ENCODE peak calls at places on chromosomes 4 and X, in five cellular contexts. One of them, this sample, is unnamed.

GRCh38 chr4:150710770-150711375 is 128.9 kb downstream of the MAB21L2 start:
- DNase-seq in suprapubic skin: no peak
- DNase-seq in IMR-90: no peak
- DNase-seq in tibial nerve: no peak
- DNase-seq in stomach: no peak
- DNase-seq in this sample: no peak

GRCh38 chrX:113741744-113742143 is 842.1 kb upstream of the HTR2C start:
- DNase-seq in suprapubic skin: no peak
- DNase-seq in IMR-90: no peak
- DNase-seq in tibial nerve: no peak
- DNase-seq in stomach: no peak
- DNase-seq in this sample: no peak

GRCh38 chrX:149831473-149831872 is 49.5 kb upstream of the MAGEA8 start:
- DNase-seq in suprapubic skin: no peak
- DNase-seq in IMR-90: no peak
- DNase-seq in tibial nerve: no peak
- DNase-seq in stomach: no peak
- DNase-seq in this sample: no peak

GRCh38 chrX:119981286-119982070 is 37.9 kb upstream of the NKAP start:
- DNase-seq in suprapubic skin: no peak
- DNase-seq in IMR-90: peak
- DNase-seq in tibial nerve: no peak
- DNase-seq in stomach: no peak
- DNase-seq in this sample: no peak

GRCh38 chrX:107449490-107450175 is at the start of gene FRMPD3:
- DNase-seq in suprapubic skin: no peak
- DNase-seq in IMR-90: no peak
- DNase-seq in tibial nerve: no peak
- DNase-seq in stomach: no peak
- DNase-seq in this sample: peak

GRCh38 chr4:149279790-149280189 is 535.9 kb downstream of the IQCM start:
- DNase-seq in suprapubic skin: no peak
- DNase-seq in IMR-90: no peak
- DNase-seq in tibial nerve: no peak
- DNase-seq in stomach: no peak
- DNase-seq in this sample: no peak

GRCh38 chr4:84336964-84337705 is 162.0 kb downstream of the NKX6-1 start:
- DNase-seq in suprapubic skin: no peak
- DNase-seq in IMR-90: no peak
- DNase-seq in tibial nerve: no peak
- DNase-seq in stomach: no peak
- DNase-seq in this sample: no peak

GRCh38 chrX:100830547-100830946 is 10.4 kb downstream of the CSTF2 start:
- DNase-seq in suprapubic skin: no peak
- DNase-seq in IMR-90: no peak
- DNase-seq in tibial nerve: no peak
- DNase-seq in stomach: no peak
- DNase-seq in this sample: no peak

GRCh38 chrX:68568136-68568535 is 69.3 kb downstream of the YIPF6 start:
- DNase-seq in suprapubic skin: no peak
- DNase-seq in IMR-90: no peak
- DNase-seq in tibial nerve: no peak
- DNase-seq in stomach: no peak
- DNase-seq in this sample: no peak

GRCh38 chrX:72045552-72046277 is 86.0 kb downstream of the RTL5 start:
- DNase-seq in suprapubic skin: no peak
- DNase-seq in IMR-90: no peak
- DNase-seq in tibial nerve: no peak
- DNase-seq in stomach: no peak
- DNase-seq in this sample: peak

GRCh38 chr4:79872738-79873137 is 200.3 kb downstream of the ANTXR2 start:
- DNase-seq in suprapubic skin: no peak
- DNase-seq in IMR-90: no peak
- DNase-seq in tibial nerve: no peak
- DNase-seq in stomach: no peak
- DNase-seq in this sample: no peak

GRCh38 chr4:152009046-152009445 is 248.2 kb upstream of the GATB start:
- DNase-seq in suprapubic skin: no peak
- DNase-seq in IMR-90: no peak
- DNase-seq in tibial nerve: no peak
- DNase-seq in stomach: no peak
- DNase-seq in this sample: no peak

GRCh38 chr4:100486496-100486895 is 31.3 kb downstream of the EMCN start:
- DNase-seq in suprapubic skin: no peak
- DNase-seq in IMR-90: no peak
- DNase-seq in tibial nerve: no peak
- DNase-seq in stomach: peak
- DNase-seq in this sample: no peak

GRCh38 chr4:87973283-87974169 is 2.0 kb upstream of the SPP1 start:
- DNase-seq in suprapubic skin: no peak
- DNase-seq in IMR-90: peak
- DNase-seq in tibial nerve: peak
- DNase-seq in stomach: peak
- DNase-seq in this sample: peak

GRCh38 chr4:41749650-41750049 is 1.1 kb upstream of the PHOX2B start:
- DNase-seq in suprapubic skin: no peak
- DNase-seq in IMR-90: no peak
- DNase-seq in tibial nerve: no peak
- DNase-seq in stomach: no peak
- DNase-seq in this sample: no peak

GRCh38 chr4:41752081-41752836 is 3.7 kb upstream of the PHOX2B start:
- DNase-seq in suprapubic skin: no peak
- DNase-seq in IMR-90: no peak
- DNase-seq in tibial nerve: no peak
- DNase-seq in stomach: no peak
- DNase-seq in this sample: no peak

GRCh38 chr4:41751325-41752061 is 3.0 kb upstream of the PHOX2B start:
- DNase-seq in suprapubic skin: no peak
- DNase-seq in IMR-90: no peak
- DNase-seq in tibial nerve: no peak
- DNase-seq in stomach: no peak
- DNase-seq in this sample: no peak

GRCh38 chr4:41750158-41750623 is 1.7 kb upstream of the PHOX2B start:
- DNase-seq in suprapubic skin: no peak
- DNase-seq in IMR-90: no peak
- DNase-seq in tibial nerve: no peak
- DNase-seq in stomach: no peak
- DNase-seq in this sample: no peak

GRCh38 chr4:41750624-41751324 is 2.2 kb upstream of the PHOX2B start:
- DNase-seq in suprapubic skin: no peak
- DNase-seq in IMR-90: no peak
- DNase-seq in tibial nerve: no peak
- DNase-seq in stomach: no peak
- DNase-seq in this sample: no peak
- H3K4me3 ChIP-seq in suprapubic skin: no peak
- H3K4me3 ChIP-seq in IMR-90: no peak
- H3K4me3 ChIP-seq in tibial nerve: no peak
- H3K4me3 ChIP-seq in stomach: no peak
- H3K4me3 ChIP-seq in this sample: no peak

GRCh38 chr4:32249040-32249439 is 1528.9 kb downstream of the PCDH7 start:
- DNase-seq in suprapubic skin: no peak
- DNase-seq in IMR-90: no peak
- DNase-seq in tibial nerve: no peak
- DNase-seq in stomach: no peak
- DNase-seq in this sample: no peak
- TF ChIP-seq CTCF in suprapubic skin: no peak
- TF ChIP-seq CTCF in IMR-90: no peak
- TF ChIP-seq CTCF in tibial nerve: no peak
- TF ChIP-seq CTCF in stomach: no peak
- TF ChIP-seq CTCF in this sample: no peak

DNA sequence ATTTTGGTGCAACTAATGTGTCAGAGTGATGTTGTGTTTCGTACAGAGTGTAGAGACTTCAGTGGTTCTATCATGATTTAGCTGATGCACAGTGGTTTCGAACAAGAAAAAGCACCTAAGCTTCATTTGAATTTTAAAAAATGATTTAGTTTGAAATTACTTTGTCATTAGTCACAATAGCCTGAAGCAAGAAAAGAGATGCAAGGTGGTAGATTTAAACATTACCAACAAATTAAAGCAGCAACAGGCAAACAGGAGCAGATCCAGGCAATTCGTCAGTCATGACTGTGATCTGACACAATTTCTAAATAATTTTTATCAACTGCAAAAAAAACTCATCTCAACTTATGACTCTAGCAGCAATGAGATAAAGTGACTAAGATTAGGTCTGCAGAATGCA is 24.6 kb upstream of the COX7B2 start:
- DNase-seq in suprapubic skin: no peak
- DNase-seq in IMR-90: no peak
- DNase-seq in tibial nerve: no peak
- DNase-seq in stomach: no peak
- DNase-seq in this sample: no peak
- TF ChIP-seq POLR2A in suprapubic skin: no peak
- TF ChIP-seq POLR2A in IMR-90: no peak
- TF ChIP-seq POLR2A in tibial nerve: no peak
- TF ChIP-seq POLR2A in stomach: no peak
- TF ChIP-seq POLR2A in this sample: no peak

GRCh38 chr4:155478336-155478825 is 101.6 kb upstream of the MAP9 start:
- DNase-seq in suprapubic skin: no peak
- DNase-seq in IMR-90: peak
- DNase-seq in tibial nerve: no peak
- DNase-seq in stomach: no peak
- DNase-seq in this sample: no peak

DNA sequence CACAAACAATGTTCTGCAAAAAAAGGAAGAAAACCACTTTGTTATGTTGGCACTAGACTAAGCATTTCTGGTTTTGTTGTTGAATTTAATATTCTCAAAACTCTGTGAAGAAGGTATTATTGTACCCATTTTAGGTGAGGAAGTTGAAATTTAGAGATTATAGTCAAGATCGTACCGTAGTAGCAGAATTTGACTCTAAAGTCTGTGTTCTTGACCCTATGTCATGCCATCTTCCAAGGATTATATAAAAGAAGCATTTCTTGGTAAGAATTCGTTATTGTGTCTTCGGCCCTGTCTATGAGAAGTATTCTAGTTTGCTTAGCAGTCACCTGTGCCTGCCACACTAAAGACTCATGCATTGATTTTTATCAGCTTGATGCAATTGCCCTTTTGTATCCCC is 104.4 kb upstream of the MAP9 start:
- DNase-seq in suprapubic skin: no peak
- DNase-seq in IMR-90: no peak
- DNase-seq in tibial nerve: no peak
- DNase-seq in stomach: no peak
- DNase-seq in this sample: no peak
- H3K4me3 ChIP-seq in suprapubic skin: no peak
- H3K4me3 ChIP-seq in IMR-90: no peak
- H3K4me3 ChIP-seq in tibial nerve: no peak
- H3K4me3 ChIP-seq in stomach: no peak
- H3K4me3 ChIP-seq in this sample: no peak

DNA sequence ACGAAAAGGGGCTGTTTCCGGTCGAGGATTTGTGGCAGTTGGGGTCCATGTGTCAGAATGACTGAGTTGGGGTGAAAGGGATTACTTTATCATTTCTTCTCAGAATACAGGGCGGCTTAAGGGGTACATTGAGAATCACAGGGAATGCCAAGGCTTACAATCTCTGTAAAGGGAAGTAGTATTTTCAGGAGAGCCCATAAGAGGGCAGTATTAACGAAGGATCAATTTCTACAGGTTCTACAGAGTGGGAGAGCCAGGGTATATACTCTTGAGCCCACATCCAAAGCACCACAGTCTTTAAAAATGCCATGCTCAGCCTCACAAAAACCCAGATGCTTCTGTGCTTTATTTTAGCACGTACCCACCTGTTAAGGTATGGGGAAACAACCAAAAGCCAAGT is 67.7 kb upstream of the ZXDA start:
- DNase-seq in suprapubic skin: no peak
- DNase-seq in IMR-90: no peak
- DNase-seq in tibial nerve: no peak
- DNase-seq in stomach: no peak
- DNase-seq in this sample: no peak
- TF ChIP-seq CTCF in suprapubic skin: no peak
- TF ChIP-seq CTCF in IMR-90: no peak
- TF ChIP-seq CTCF in tibial nerve: no peak
- TF ChIP-seq CTCF in stomach: no peak
- TF ChIP-seq CTCF in this sample: no peak

This sample was measured in thyroid gland.